ENCODE peak calls at places on chromosomes 13 and 19, in eight cellular contexts. E is uterus, R is stomach, D is ovary, N is H9, M is astrocyte, H is thoracic aorta, I is endodermal cell. U is an unnamed sample. For H3K27me3, the result is how much of the 10 kb centered on the place peaks cover.

GRCh38 chr13:29428310-29428991 is 167.0 kb downstream of the SLC7A1 start:
- DNase-seq in R (no peak), D (peak), E (peak), H (no peak), N (peak), M (peak), I (peak), U (no peak)

GRCh38 chr19:7450243-7451223 is 38.3 kb downstream of the PEX11G start:
- DNase-seq in H (no peak), E (no peak), R (no peak), D (no peak), N (peak), M (peak), I (peak), U (no peak)

GRCh38 chr13:97911311-97912138 is 42.0 kb upstream of the IPO5 start:
- DNase-seq in I (peak), N (peak), M (peak), R (no peak), H (no peak), E (no peak), D (no peak), U (no peak)

GRCh38 chr19:5128251-5128931 is 159.5 kb downstream of the KDM4B start:
- DNase-seq in N (no peak), M (peak), I (peak), E (peak), D (peak), H (no peak), R (peak), U (no peak)

GRCh38 chr19:24166055-24166454 is 79.1 kb downstream of the ZNF254 start:
- DNase-seq in N (no peak), E (no peak), D (no peak), I (no peak), R (no peak), H (no peak), M (peak), U (no peak)

GRCh38 chr13:42041684-42042035 is 6.8 kb upstream of the DGKH start:
- DNase-seq in R (peak), H (peak), E (peak), D (peak), M (peak), I (peak), N (peak), U (no peak)

GRCh38 chr19:11814707-11815050 is 606 bp downstream of the ZNF440 start:
- DNase-seq in I (no peak), D (no peak), E (no peak), N (peak), H (no peak), R (no peak), M (peak), U (no peak)

GRCh38 chr13:22915442-22916082 is 265.2 kb upstream of the SGCG start:
- DNase-seq in R (peak), I (peak), N (peak), H (no peak), D (peak), E (peak), M (peak), U (no peak)

GRCh38 chr13:34967851-34968562 is 25.9 kb downstream of the NBEA start:
- DNase-seq in H (no peak), N (no peak), I (no peak), D (no peak), E (no peak), M (peak), R (no peak), U (no peak)

GRCh38 chr19:41706741-41707501 is 1.5 kb upstream of the CEACAM5 start:
- DNase-seq in I (peak), M (no peak), R (peak), D (no peak), E (peak), N (peak), H (no peak), U (peak)

GRCh38 chr19:41928221-41928683 is at the start of gene ERFL:
- DNase-seq in D (no peak), E (no peak), M (no peak), R (no peak), I (peak), N (no peak), H (no peak), U (no peak)

GRCh38 chr13:50133277-50133953 is 118.2 kb downstream of the KCNRG start:
- DNase-seq in R (no peak), N (peak), M (no peak), I (peak), H (no peak), D (no peak), E (no peak), U (no peak)

GRCh38 chr19:10000171-10000826 is 10.0 kb downstream of the COL5A3 start:
- DNase-seq in D (peak), R (peak), I (peak), N (peak), H (peak), M (peak), E (peak), U (peak)

GRCh38 chr13:61162106-61162505 is 253.5 kb downstream of the PCDH20 start:
- DNase-seq in D (no peak), E (no peak), I (no peak), M (no peak), R (no peak), H (no peak), N (no peak), U (no peak)

GRCh38 chr13:77516342-77516789 is 19.1 kb upstream of the SCEL start:
- DNase-seq in H (no peak), D (no peak), I (no peak), N (no peak), M (peak), E (no peak), R (no peak), U (no peak)

GRCh38 chr13:29946093-29946492 is 95.7 kb upstream of the UBL3 start:
- DNase-seq in M (no peak), N (no peak), E (no peak), I (no peak), H (no peak), D (no peak), R (no peak), U (no peak)

GRCh38 chr19:48506138-48506733 is 5.4 kb downstream of the LMTK3 start:
- DNase-seq in N (peak), R (no peak), E (no peak), M (no peak), I (peak), H (no peak), D (no peak), U (no peak)

GRCh38 chr13:46367622-46368327 is 19.3 kb downstream of the RUBCNL start:
- DNase-seq in D (no peak), H (no peak), N (no peak), I (no peak), R (no peak), M (peak), E (no peak), U (no peak)

DNA sequence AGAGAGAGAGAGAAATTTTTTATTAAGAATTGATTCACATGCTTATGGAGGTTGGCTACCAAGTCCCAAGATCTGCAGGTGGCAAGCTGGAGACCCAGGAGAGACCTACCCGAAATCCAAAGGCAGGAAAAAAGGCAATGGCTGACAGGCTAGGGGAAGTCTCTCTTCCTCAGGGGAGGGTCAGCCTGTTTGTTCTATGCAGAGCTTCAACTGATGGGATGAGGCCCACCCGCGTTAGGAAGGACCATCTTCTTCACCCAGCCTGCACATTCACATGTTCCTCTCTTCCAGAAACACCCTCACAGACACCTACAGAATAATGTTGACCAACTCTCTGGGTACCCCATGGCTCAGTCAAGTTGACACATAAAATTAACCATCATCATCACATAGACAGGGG is 65.3 kb upstream of the SERP2 start:
- DNase-seq in N (no peak), M (no peak), R (no peak), D (no peak), I (no peak), H (no peak), E (no peak), U (no peak)
- H3K27me3 ChIP-seq in N (under half), M (under half), R (under half), D (under half), I (under half), H (under half), E (under half), U (under half)

GRCh38 chr19:31356587-31357314 is 7.5 kb upstream of the TSHZ3 start:
- DNase-seq in I (peak), R (no peak), M (no peak), D (no peak), N (peak), E (no peak), H (no peak), U (peak)
- H3K27me3 ChIP-seq in I (half or more), R (under half), M (half or more), D (under half), N (under half), E (under half), H (under half), U (half or more)

GRCh38 chr13:33180009-33180804 is 105.3 kb downstream of the STARD13 start:
- DNase-seq in H (no peak), R (no peak), D (no peak), M (no peak), N (no peak), I (no peak), E (no peak), U (no peak)
- H3K27me3 ChIP-seq in H (under half), R (under half), D (under half), M (under half), N (under half), I (under half), E (under half), U (under half)

GRCh38 chr19:3033595-3034193 is 4.6 kb upstream of the TLE2 start:
- DNase-seq in N (no peak), R (no peak), I (no peak), E (no peak), H (no peak), M (no peak), D (no peak), U (no peak)

GRCh38 chr19:3034194-3034844 is 5.2 kb upstream of the TLE2 start:
- DNase-seq in I (no peak), H (no peak), M (peak), D (peak), N (no peak), R (no peak), E (no peak), U (no peak)

GRCh38 chr19:3035542-3036118 is 6.5 kb upstream of the TLE2 start:
- DNase-seq in I (peak), D (peak), M (peak), R (peak), H (peak), E (peak), N (peak), U (peak)

GRCh38 chr19:3036119-3036794 is 7.2 kb upstream of the TLE2 start:
- DNase-seq in E (peak), N (peak), D (peak), M (peak), I (peak), H (peak), R (peak), U (peak)

DNA sequence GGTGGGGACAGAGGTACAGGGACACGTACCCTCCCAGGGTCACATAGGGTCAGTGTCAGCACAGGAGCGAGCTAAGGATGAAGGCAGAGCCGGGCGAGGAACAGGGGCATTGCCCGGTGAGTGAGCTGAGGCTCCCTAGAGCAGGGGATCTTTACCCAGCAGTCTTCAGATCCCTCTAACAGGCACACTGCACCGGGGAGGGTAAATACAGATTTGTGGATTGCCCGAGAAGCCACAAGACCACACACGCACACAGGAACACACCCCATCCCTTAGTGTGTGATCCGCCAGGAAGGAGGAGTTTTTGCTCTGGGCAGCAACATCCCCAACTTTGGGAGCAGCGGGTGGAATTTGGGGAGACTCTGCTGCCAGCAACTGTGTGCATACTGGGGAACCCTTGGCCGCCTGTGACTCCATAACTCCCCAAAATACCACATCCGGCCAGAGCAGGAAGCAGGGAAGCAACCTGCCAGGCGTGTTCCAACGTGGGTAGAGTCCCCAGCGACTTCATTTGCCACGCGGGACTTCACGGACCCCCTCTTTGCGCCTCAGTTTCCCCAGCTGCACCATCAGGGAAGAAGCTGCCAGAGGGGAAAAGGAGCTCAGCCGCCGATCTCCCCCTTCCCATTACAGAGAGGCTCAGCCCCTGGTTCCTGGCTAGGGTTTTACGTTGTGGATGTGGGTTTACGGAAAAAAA is 5.9 kb upstream of the TLE2 start:
- DNase-seq in M (peak), I (no peak), E (peak), H (no peak), R (peak), N (no peak), D (peak), U (no peak)
- H3K27me3 ChIP-seq in M (under half), I (under half), E (under half), H (under half), R (under half), N (under half), D (under half), U (under half)

DNA sequence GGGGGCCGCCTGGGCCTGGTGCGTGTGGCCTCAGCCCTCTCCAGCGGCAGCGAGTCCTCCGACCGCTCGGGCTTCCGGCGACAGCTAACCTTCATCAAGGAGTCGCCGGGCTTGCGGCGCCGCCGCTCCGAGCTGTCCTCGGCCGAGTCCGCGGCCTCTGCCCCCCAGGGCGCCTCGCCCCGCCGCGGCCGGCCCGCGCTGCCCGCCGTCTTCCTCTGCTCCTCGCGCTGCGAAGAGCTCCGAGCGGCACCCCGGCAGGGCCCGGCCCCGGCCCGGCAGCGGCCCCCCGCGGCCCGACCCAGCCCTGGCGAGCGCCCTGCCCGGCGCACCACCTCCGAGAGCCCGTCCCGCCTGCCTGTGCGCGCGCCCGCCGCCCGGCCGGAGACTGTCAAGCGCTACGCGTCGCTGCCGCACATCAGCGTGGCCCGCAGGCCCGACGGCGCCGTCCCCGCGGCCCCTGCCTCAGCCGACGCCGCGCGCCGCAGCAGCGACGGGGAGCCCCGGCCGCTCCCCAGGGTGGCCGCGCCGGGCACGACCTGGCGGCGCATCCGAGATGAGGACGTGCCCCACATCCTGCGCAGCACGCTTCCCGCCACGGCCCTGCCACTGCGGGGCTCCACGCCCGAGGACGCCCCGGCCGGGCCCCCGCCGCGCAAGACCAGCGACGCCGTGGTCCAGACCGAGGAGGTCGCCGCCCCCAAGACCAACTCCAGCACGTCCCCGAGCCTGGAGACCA is 9.6 kb downstream of the C19orf25 start:
- DNase-seq in N (no peak), M (no peak), E (no peak), H (no peak), I (peak), R (no peak), D (no peak), U (no peak)
- H3K27me3 ChIP-seq in N (half or more), M (under half), E (under half), H (under half), I (half or more), R (under half), D (under half), U (under half)

DNA sequence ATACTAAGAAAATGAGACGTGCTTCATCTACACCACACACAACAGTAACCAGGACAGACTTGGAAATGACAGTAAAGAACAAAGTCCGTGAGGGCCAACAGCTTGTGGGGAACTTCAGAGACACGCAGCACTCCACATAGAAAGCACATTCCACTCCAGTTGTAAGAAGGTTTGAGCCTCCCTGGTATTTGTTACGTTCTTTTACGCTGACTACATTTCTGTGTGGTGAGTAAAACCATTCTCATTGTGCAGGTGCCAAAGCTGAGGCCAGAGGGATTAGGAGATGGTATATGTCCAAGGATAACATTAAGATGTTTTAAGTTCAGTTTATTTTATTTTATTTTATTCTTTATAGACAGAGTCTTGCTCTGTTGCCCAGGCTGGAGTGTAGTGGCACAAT is 1189.9 kb downstream of the UQCRFS1 start:
- DNase-seq in N (no peak), E (no peak), H (no peak), I (no peak), R (no peak), M (peak), D (no peak), U (no peak)
- H3K27me3 ChIP-seq in N (under half), E (under half), H (under half), I (under half), R (under half), M (under half), D (under half), U (under half)

GRCh38 chr13:112078879-112079526 is 12.1 kb downstream of the SOX1 start:
- DNase-seq in I (peak), H (no peak), E (no peak), D (no peak), R (no peak), M (no peak), N (peak), U (no peak)
- H3K27me3 ChIP-seq in I (half or more), H (under half), E (half or more), D (under half), R (under half), M (under half), N (under half), U (half or more)

GRCh38 chr13:86881390-86881789 is 789.8 kb upstream of the SLITRK5 start:
- DNase-seq in I (no peak), E (no peak), N (no peak), M (no peak), R (no peak), H (no peak), D (no peak), U (no peak)
- H3K27me3 ChIP-seq in I (under half), E (under half), N (under half), M (under half), R (under half), H (under half), D (under half), U (under half)

GRCh38 chr13:101916108-101916757 is 463.8 kb downstream of the ITGBL1 start:
- DNase-seq in I (peak), H (no peak), N (peak), R (no peak), E (no peak), D (no peak), M (no peak), U (no peak)
- H3K27me3 ChIP-seq in I (half or more), H (under half), N (under half), R (under half), E (under half), D (under half), M (half or more), U (half or more)

DNA sequence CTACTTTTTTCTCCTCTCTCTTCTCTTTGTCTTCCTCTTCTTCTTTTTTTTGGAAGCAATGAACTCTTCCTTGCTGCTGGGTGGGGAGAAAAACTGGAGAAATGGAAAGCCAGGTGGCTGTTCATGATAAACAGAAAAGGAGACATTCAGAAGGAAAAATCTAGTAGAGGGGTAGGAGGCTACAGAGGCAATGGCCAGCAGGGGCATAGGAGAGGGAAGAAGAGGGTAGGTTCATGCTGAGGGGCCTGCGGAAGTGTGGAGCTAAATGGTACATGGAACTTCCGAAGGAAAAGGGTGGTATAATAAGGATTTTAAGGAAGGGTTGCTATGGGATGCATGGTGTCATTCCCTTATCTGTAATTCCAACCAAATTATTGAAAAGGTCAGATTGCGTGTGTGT is 17.5 kb upstream of the HS6ST3 start:
- DNase-seq in R (no peak), I (peak), N (peak), D (no peak), M (no peak), E (no peak), H (no peak), U (no peak)
- H3K27me3 ChIP-seq in R (under half), I (under half), N (under half), D (under half), M (under half), E (under half), H (under half), U (under half)

U was measured in CD4-positive, alpha-beta T cell.